ENCODE peak calls at places on chromosome 18, in four cellular contexts. B, Y, J and X are unnamed samples.

GRCh38 chr18:59228361-59228760 is 8.4 kb downstream of the GRP start:
- DNase-seq in B (peak; percentile 4), Y (no peak), J (peak; percentile 7), X (no peak)

GRCh38 chr18:8162797-8163196 is 446.4 kb upstream of the RAB12 start:
- DNase-seq in B (no peak), Y (no peak), J (no peak), X (no peak)

GRCh38 chr18:63924551-63924950 is 16.8 kb downstream of the SERPINB10 start:
- DNase-seq in B (peak; percentile 7), Y (no peak), J (no peak), X (no peak)

GRCh38 chr18:31206787-31207381 is 44.2 kb upstream of the DSC1 start:
- DNase-seq in B (peak; percentile 3), Y (peak; percentile 81), J (no peak), X (peak; percentile 62)

GRCh38 chr18:36315736-36316135 is 18.2 kb downstream of the FHOD3 start:
- DNase-seq in B (peak; percentile 53), Y (no peak), J (no peak), X (no peak)

GRCh38 chr18:36386150-36386920 is 88.8 kb downstream of the FHOD3 start:
- DNase-seq in B (no peak), Y (no peak), J (no peak), X (no peak)

GRCh38 chr18:13464432-13465125 is 246.0 kb downstream of the LDLRAD4 start:
- DNase-seq in B (peak; percentile 33), Y (peak; percentile 70), J (no peak), X (no peak)

GRCh38 chr18:43620936-43621335 is 343.6 kb upstream of the SYT4 start:
- DNase-seq in B (peak; percentile 46), Y (no peak), J (peak; percentile 2), X (no peak)

GRCh38 chr18:79521806-79522205 is 126.1 kb downstream of the NFATC1 start:
- DNase-seq in B (no peak), Y (peak; percentile 20), J (no peak), X (no peak)

GRCh38 chr18:9629709-9630108 is 15.3 kb upstream of the PPP4R1 start:
- DNase-seq in B (peak; percentile 41), Y (no peak), J (peak; percentile 77), X (no peak)

GRCh38 chr18:45482286-45482685 is 133.0 kb upstream of the SLC14A2 start:
- DNase-seq in B (peak; percentile 3), Y (no peak), J (no peak), X (no peak)

GRCh38 chr18:24160086-24160485 is 21.2 kb downstream of the CABYR start:
- DNase-seq in B (no peak), Y (no peak), J (no peak), X (no peak)

GRCh38 chr18:79481041-79481790 is 85.5 kb downstream of the NFATC1 start:
- DNase-seq in B (no peak), Y (peak; percentile 43), J (no peak), X (no peak)

GRCh38 chr18:5488844-5489243 is 55.0 kb downstream of the EPB41L3 start:
- DNase-seq in B (peak; percentile 9), Y (no peak), J (no peak), X (no peak)

GRCh38 chr18:57973889-57974288 is 70.1 kb upstream of the NEDD4L start:
- DNase-seq in B (no peak), Y (no peak), J (no peak), X (no peak)

GRCh38 chr18:30491815-30492551 is 550.6 kb downstream of the DSC3 start:
- DNase-seq in B (peak; percentile 12), Y (no peak), J (no peak), X (no peak)

GRCh38 chr18:13660510-13660909 is 65.8 kb downstream of the FAM210A start:
- DNase-seq in B (peak; percentile 29), Y (no peak), J (no peak), X (no peak)

GRCh38 chr18:63850010-63850409 is 37.5 kb upstream of the SERPINB2 start:
- DNase-seq in B (peak; percentile 39), Y (no peak), J (peak; percentile 61), X (no peak)

GRCh38 chr18:11366410-11366809 is 217.0 kb upstream of the PIEZO2 start:
- DNase-seq in B (peak; percentile 3), Y (no peak), J (peak; percentile 53), X (no peak)

DNA sequence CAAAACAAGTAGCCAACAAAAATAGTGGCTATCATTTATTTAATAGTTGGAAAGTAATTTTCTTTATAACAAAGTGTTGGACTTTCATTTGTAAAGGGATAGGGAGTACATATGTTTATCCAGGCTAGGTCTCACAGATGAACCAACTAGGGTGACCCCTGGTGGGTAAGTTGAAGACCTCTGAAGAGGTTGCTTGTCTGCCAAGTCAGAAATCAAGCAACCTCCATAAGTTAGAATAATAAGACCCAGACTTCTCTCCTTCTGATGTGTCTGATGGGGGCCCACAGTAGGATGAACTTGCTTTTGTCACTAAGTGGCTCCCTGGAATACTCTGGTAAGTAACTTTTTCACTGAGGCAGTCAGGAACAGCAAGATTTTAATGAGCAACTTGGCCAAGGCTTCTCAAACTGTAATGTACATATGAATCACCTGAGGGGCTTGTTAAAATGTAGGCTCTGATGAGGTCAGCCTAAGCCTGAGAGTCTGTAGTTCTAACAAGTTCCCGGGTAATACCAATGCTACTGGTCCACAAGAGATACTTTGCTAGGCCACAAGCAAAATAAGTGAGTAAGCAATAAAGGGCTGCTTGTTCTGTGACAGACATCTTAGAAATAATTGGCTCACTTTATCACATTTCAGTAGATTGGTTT is 319.6 kb downstream of the PIK3C3 start:
- DNase-seq in B (peak; percentile 35), Y (no peak), J (no peak), X (no peak)
- TF ChIP-seq CTCF in B (peak; percentile 16), Y (no peak), J (no peak), X (no peak)

GRCh38 chr18:49345931-49346696 is 114.3 kb downstream of the DYM start:
- DNase-seq in B (no peak), Y (no peak), J (no peak), X (no peak)
- TF ChIP-seq CTCF in B (no peak), Y (no peak), J (no peak), X (no peak)

GRCh38 chr18:22977847-22978701 is 44.9 kb downstream of the RBBP8 start:
- DNase-seq in B (peak; percentile 83), Y (no peak), J (peak; percentile 61), X (no peak)
- TF ChIP-seq CTCF in B (no peak), Y (no peak), J (no peak), X (no peak)

DNA sequence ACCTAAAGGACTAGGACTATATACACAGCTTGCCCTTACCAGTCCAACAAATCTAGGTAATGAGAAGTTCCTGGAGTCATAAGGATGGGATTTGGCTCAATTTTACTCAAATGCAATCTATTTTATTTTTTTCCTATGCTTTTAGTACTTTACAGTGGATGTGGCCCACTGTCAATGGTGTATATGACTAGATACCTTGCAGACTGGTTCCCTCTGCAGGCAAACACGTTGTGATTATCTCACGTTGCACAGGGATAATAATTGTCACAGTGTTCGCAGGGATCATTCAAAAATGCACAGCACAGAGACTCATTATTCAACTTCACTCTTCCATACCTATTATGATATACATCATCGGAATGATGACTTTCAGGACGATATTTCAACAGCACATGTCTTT is 359.7 kb downstream of the MBD2 start:
- DNase-seq in B (peak; percentile 11), Y (no peak), J (no peak), X (no peak)
- TF ChIP-seq CTCF in B (peak; percentile 17), Y (no peak), J (no peak), X (no peak)

DNA sequence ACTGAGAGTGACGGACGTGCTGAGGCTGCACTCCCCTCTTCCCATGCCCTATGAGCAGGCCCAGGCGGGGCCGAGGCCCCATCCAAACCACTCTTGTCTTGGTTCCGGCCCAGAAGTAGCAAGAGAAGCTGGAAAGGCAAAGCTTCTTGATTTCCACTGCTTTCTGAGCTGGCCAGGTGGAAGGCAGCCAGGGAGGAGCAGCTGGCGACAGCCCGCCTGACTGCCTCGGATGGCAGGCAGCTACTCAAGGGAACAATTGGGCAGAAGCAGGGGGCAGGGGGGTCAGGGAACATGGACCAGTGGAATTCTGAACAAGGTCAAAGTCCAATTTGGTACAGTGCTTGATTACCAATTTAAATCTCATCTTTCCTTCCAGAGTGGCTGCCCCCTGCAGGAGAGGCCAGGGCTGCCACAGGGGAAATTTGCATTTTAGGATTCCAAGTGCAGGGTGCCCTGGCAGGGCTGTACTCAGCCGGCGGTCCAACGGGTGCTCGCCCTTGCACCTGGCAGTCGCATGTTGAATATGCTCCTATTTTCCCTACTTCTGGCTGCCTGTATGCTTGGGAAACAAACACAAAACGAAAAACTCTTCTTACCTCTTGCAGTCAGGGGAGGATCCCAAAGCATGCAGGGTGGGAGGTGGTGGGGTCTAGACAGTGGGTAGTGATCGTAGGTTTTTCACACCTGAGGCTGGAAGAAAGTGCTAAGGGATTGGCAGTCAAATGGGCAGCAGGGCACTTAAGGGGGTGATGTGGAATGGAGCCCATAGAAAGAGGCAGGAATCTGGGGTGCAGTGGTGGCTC is 67.3 kb downstream of the LIPG start:
- DNase-seq in B (no peak), Y (peak; percentile 51), J (no peak), X (no peak)
- TF ChIP-seq CTCF in B (peak; percentile 22), Y (peak; percentile 21), J (no peak), X (no peak)

DNA sequence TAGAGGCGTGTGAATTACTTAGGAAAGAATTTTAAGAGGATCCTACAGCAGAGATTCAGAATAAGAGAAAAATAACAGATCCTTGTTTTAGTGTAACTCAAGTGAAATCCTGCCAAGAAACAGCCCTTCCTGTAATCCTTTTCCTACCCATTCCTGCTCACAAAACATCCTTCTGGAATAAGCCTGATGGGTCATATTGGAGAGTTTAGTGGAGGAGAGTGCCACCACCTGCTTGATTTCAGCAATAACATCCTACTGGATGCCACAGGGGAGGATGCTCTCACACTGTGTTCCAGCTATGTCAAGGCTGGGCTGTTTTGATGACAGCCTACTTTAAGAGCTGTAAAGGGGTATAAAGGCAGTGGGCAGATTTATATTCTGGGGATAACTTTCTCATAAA is 54.8 kb upstream of the CCDC178 start:
- DNase-seq in B (peak; percentile 68), Y (no peak), J (no peak), X (peak; percentile 41)
- TF ChIP-seq CTCF in B (peak; percentile 66), Y (no peak), J (no peak), X (no peak)

DNA sequence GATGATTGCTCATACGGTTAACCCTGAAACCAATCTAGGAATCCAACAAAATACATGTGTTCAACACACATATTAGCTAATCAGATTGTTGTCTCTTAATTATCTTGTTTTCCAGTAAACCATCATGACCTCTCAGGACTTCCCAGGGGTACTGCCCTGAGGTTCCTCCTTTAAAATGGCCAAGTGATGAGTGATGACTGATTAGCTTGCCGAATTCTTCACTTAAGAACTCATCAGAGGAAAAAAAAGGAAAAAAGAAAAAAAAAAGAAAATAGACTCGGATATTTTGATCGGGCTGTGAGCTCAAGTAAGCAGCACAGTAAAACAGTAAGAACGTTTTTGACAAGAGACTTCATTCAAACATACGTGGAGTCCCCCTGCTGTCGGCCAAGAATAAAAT is 40.7 kb downstream of the COLEC12 start:
- DNase-seq in B (no peak), Y (no peak), J (no peak), X (no peak)
- TF ChIP-seq CTCF in B (no peak), Y (no peak), J (no peak), X (no peak)

DNA sequence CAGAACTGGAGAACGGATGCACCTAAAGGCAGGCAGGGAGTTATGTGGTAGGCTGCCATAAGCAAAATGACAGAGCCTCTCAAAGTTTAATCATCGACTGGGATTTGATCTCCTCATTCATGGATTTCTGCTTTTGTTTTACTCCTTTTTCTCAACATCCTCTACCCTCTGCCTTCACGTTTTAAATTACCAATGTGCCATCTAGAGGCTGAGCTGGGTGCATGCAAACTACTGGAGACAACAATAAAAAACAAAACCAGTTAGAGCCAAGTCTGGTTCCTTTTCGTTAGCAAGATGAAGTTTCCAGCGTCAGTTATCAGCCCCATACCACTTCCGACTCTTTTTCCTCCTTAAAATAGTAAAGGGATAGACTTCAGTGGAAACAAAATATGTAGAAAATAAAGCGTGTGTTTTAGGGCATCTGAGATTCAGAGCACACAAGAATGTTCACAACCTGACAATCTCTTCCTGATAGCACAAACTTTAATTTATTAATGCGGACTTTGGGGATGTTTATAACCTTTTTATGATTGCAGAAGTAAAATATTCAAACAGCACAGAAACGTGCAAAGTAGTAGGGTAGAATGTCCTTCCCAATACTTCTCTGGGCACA is 117.0 kb downstream of the LAMA1 start:
- DNase-seq in B (peak; percentile 52), Y (no peak), J (peak; percentile 23), X (no peak)
- TF ChIP-seq CTCF in B (peak; percentile 74), Y (peak; percentile 44), J (peak; percentile 55), X (peak; percentile 23)